ENCODE peak calls at places on chromosome 11, in six cellular contexts. U is cardiac muscle cell, Y is ovary, I is HL-60, S is GM12878, F is heart right ventricle. Z is an unnamed sample.

GRCh38 chr11:94494200-94494545 is 389 bp downstream of the ANKRD49 start:
- DNase-seq in U (no peak), Y (no peak), F (no peak), S (no peak), I (no peak), Z (no peak)

GRCh38 chr11:113384551-113384950 is 3.0 kb upstream of the ANKK1 start:
- DNase-seq in F (no peak), U (peak; percentile 17), I (no peak), S (no peak), Y (no peak), Z (no peak)

GRCh38 chr11:134226806-134227325 is 2.4 kb downstream of the VPS26B start:
- DNase-seq in U (no peak), I (no peak), Y (no peak), F (no peak), S (no peak), Z (no peak)

GRCh38 chr11:13698147-13698546 is 29.7 kb downstream of the FAR1 start:
- DNase-seq in Y (no peak), S (no peak), I (no peak), U (no peak), F (no peak), Z (no peak)

GRCh38 chr11:78961938-78962701 is 387.5 kb upstream of the NARS2 start:
- DNase-seq in Y (no peak), F (no peak), I (no peak), U (peak; percentile 92), S (no peak), Z (no peak)

GRCh38 chr11:20075627-20076026 is 84.6 kb downstream of the DBX1 start:
- DNase-seq in I (no peak), U (no peak), S (no peak), Y (no peak), F (no peak), Z (no peak)

GRCh38 chr11:69999721-70000120 is 78.4 kb upstream of the ANO1 start:
- DNase-seq in F (no peak), S (no peak), Y (no peak), I (no peak), U (no peak), Z (no peak)

GRCh38 chr11:125313271-125314222 is 149.0 kb downstream of the PKNOX2 start:
- DNase-seq in F (no peak), U (no peak), S (no peak), Y (no peak), I (no peak), Z (no peak)

GRCh38 chr11:116835791-116836647 is 1.4 kb downstream of the APOA1 start:
- DNase-seq in U (peak; percentile 93), Y (peak; percentile 96), I (peak; percentile 82), S (peak; percentile 57), F (peak; percentile 91), Z (peak; percentile 53)

GRCh38 chr11:96254854-96255253 is 88.1 kb downstream of the MAML2 start:
- DNase-seq in Y (no peak), F (no peak), I (no peak), U (no peak), S (no peak), Z (no peak)

GRCh38 chr11:41222236-41222635 is 237.2 kb downstream of the LRRC4C start:
- DNase-seq in Y (no peak), U (no peak), S (no peak), I (no peak), F (no peak), Z (no peak)

GRCh38 chr11:132535830-132536229 is 996.5 kb downstream of the OPCML start:
- DNase-seq in F (no peak), I (no peak), U (no peak), S (no peak), Y (no peak), Z (no peak)

GRCh38 chr11:104956528-104956927 is 11.8 kb downstream of the CASP4 start:
- DNase-seq in U (no peak), Y (no peak), F (no peak), I (no peak), S (no peak), Z (no peak)

GRCh38 chr11:118610773-118611432 is 3.5 kb downstream of the PHLDB1 start:
- DNase-seq in S (no peak), Y (peak; percentile 87), U (peak; percentile 86), I (peak; percentile 55), F (peak; percentile 86), Z (no peak)

GRCh38 chr11:45180888-45181594 is 34.6 kb downstream of the PRDM11 start:
- DNase-seq in U (no peak), S (no peak), Y (peak; percentile 84), I (peak; percentile 24), F (peak; percentile 71), Z (no peak)

GRCh38 chr11:126334665-126335462 is 20.6 kb upstream of the ST3GAL4 start:
- DNase-seq in F (no peak), S (no peak), Y (no peak), I (peak; percentile 21), U (no peak), Z (no peak)

GRCh38 chr11:116771935-116772334 is 852 bp downstream of the BUD13 start:
- DNase-seq in U (no peak), S (no peak), I (no peak), Y (no peak), F (no peak), Z (no peak)

GRCh38 chr11:128550967-128551522 is 36.3 kb downstream of the ETS1 start:
- DNase-seq in Y (no peak), I (no peak), U (no peak), F (no peak), S (no peak), Z (no peak)

GRCh38 chr11:61733120-61733978 is 19.1 kb upstream of the MYRF start:
- DNase-seq in I (peak; percentile 79), U (peak; percentile 88), Y (peak; percentile 87), F (peak; percentile 88), S (peak; percentile 12), Z (peak; percentile 55)

GRCh38 chr11:75347781-75348613 is 3.5 kb downstream of the ARRB1 start:
- DNase-seq in F (no peak), S (no peak), U (peak; percentile 52), Y (peak; percentile 62), I (no peak), Z (no peak)

GRCh38 chr11:132131962-132132361 is 761.5 kb downstream of the NTM start:
- DNase-seq in U (no peak), I (no peak), Y (no peak), S (no peak), F (no peak), Z (no peak)

GRCh38 chr11:35146074-35146521 is 7.1 kb downstream of the CD44 start:
- DNase-seq in F (no peak), U (no peak), Y (no peak), S (peak; percentile 83), I (peak; percentile 17), Z (no peak)

GRCh38 chr11:74571062-74571399 is 21.4 kb upstream of the POLD3 start:
- DNase-seq in Y (no peak), U (no peak), S (no peak), F (no peak), I (no peak), Z (no peak)

GRCh38 chr11:70251583-70252285 is 18.8 kb upstream of the PPFIA1 start:
- DNase-seq in F (no peak), S (no peak), I (no peak), Y (no peak), U (no peak), Z (no peak)

GRCh38 chr11:68282141-68282860 is 10.5 kb upstream of the C11orf24 start:
- DNase-seq in F (no peak), I (peak; percentile 71), Y (no peak), S (peak; percentile 92), U (no peak), Z (no peak)

DNA sequence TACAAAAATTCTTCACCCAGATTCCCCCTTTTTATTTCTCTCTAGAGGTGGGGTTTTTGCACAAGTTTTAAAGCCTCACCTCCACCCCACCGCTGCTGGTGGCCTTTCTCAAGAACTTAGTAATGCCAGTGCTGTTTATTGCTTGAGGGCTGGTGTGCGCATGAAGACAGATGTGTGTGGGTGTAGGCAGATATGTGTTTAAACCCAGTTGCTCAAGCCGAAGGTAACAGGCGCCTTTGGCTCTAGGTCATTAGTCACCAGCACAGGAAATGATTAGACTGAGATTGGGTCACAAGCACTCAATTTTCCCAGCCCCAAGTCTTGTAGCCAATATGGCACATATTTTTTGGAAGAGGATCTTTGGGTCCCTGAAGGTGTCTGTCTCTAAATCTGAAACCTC is 2.7 kb upstream of the CLMP start:
- DNase-seq in U (no peak), I (no peak), S (no peak), F (no peak), Y (no peak), Z (no peak)
- H3K27me3 ChIP-seq in U (peaks cover 17% of the 10 kb centered on the region), I (peaks cover 44% of the 10 kb centered on the region), S (peaks cover 21% of the 10 kb centered on the region), F (peaks cover 65% of the 10 kb centered on the region), Y (no peaks in the 10 kb centered on the region), Z (peaks cover 11% of the 10 kb centered on the region)

DNA sequence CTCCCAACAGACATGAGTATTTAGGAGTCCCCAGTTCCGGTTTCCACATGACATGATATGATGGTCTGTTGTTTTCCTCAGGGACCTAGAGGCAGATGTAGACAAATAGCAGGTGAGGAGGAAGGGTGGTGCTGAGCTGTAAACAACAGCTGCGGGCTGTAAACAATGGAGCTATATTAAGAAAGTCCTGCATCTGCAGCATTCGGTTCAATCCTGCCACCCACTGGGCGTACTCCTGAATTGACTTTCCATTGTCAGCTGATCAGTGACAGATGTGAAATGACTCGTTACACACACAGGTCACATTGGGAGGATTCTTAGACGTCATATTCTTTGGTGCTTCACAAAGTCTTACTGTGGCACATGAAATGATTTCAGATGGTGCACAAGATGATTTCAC is 26.8 kb upstream of the RAG1 start:
- DNase-seq in F (no peak), U (peak; percentile 9), I (peak; percentile 61), Y (no peak), S (peak; percentile 32), Z (peak; percentile 56)
- TF ChIP-seq CTCF in F (peak; percentile 24), U (peak; percentile 30), I (peak; percentile 37), Y (no peak), S (peak; percentile 38), Z (peak; percentile 71)

DNA sequence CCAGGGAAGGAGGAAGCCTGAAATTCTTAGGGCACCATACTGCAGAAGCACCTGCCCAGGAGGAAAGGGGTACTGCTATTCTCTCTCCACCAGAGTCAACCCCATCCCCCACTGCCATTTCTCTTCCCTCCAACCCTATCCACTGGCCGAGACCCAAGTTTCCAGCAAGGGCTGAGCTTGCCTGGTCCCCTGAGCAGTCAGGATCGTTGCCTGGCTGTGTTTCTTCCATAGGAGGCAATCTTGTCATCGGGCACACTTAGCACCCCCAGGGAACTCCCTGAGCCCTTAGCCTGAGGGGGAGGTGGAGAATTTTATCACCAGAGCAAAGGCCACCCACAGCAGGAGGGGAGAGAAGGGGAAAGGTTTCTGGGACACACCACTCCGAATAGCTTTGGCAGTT is 115.8 kb upstream of the NECTIN1 start:
- DNase-seq in I (no peak), Y (no peak), F (no peak), U (peak; percentile 68), S (no peak), Z (no peak)
- H3K27me3 ChIP-seq in I (peaks cover 11% of the 10 kb centered on the region), Y (no peaks in the 10 kb centered on the region), F (no peaks in the 10 kb centered on the region), U (no peaks in the 10 kb centered on the region), S (no peaks in the 10 kb centered on the region), Z (peaks cover 15% of the 10 kb centered on the region)

GRCh38 chr11:32562839-32563599 is 20.6 kb upstream of the EIF3M start:
- DNase-seq in F (no peak), I (no peak), S (no peak), Y (no peak), U (no peak), Z (no peak)

GRCh38 chr11:32566527-32566926 is 17.1 kb upstream of the EIF3M start:
- DNase-seq in S (no peak), U (no peak), F (no peak), Y (no peak), I (no peak), Z (no peak)

GRCh38 chr11:32555885-32556284 is 27.7 kb upstream of the EIF3M start:
- DNase-seq in U (no peak), I (no peak), F (no peak), Y (no peak), S (no peak), Z (no peak)

GRCh38 chr11:32563600-32563959 is 20.1 kb upstream of the EIF3M start:
- DNase-seq in S (no peak), Y (peak; percentile 46), I (no peak), F (no peak), U (no peak), Z (no peak)

GRCh38 chr11:32561835-32562234 is 21.8 kb upstream of the EIF3M start:
- DNase-seq in I (no peak), Y (no peak), F (no peak), U (no peak), S (no peak), Z (no peak)
- TF ChIP-seq CTCF in I (no peak), Y (no peak), F (no peak), U (no peak), S (no peak), Z (peak; percentile 39)

Z was measured in Panc1.